ENCODE peak calls at places on chromosomes 7 and 10, in four cellular contexts. X, H, N and W are unnamed samples.

GRCh38 chr7:27160147-27160545 is 3.7 kb upstream of the HOXA7 start:
- DNase-seq in X (no peak), H (peak), N (no peak), W (no peak)

GRCh38 chr10:47294501-47294900 is 5.5 kb upstream of the GDF10 start:
- DNase-seq in H (no peak), X (no peak), N (no peak), W (no peak)

GRCh38 chr7:100803398-100804161 is 23.7 kb downstream of the EPHB4 start:
- DNase-seq in H (peak), X (no peak), N (peak), W (peak)

GRCh38 chr7:41385996-41386395 is 316.9 kb downstream of the INHBA start:
- DNase-seq in N (no peak), X (no peak), H (no peak), W (no peak)

GRCh38 chr10:47260505-47261111 is 39.4 kb upstream of the GDF10 start:
- DNase-seq in N (no peak), X (no peak), H (peak), W (no peak)

GRCh38 chr7:99929730-99930053 is 272 bp upstream of the GJC3 start:
- DNase-seq in N (no peak), H (no peak), X (no peak), W (no peak)

GRCh38 chr7:134593530-134594392 is 44.9 kb downstream of the AKR1B15 start:
- DNase-seq in X (no peak), N (no peak), H (no peak), W (peak)

GRCh38 chr7:76315372-76315771 is 12.9 kb downstream of the HSPB1 start:
- DNase-seq in X (no peak), H (no peak), N (no peak), W (no peak)

GRCh38 chr10:96765406-96766240 is 45.3 kb upstream of the PIK3AP1 start:
- DNase-seq in H (peak), X (peak), N (peak), W (peak)

GRCh38 chr7:4204530-4205165 is 477.4 kb upstream of the FOXK1 start:
- DNase-seq in H (no peak), N (no peak), X (peak), W (no peak)

GRCh38 chr7:157822688-157823031 is 485.9 kb downstream of the DNAJB6 start:
- DNase-seq in H (no peak), N (no peak), X (no peak), W (no peak)

GRCh38 chr10:123349203-123349602 is 195.0 kb downstream of the BUB3 start:
- DNase-seq in H (no peak), N (no peak), X (no peak), W (no peak)

GRCh38 chr10:97192952-97193435 is 7.2 kb upstream of the SLIT1 start:
- DNase-seq in X (no peak), H (no peak), N (no peak), W (no peak)

GRCh38 chr7:100444311-100445278 is 8.3 kb upstream of the PPP1R35 start:
- DNase-seq in X (no peak), H (peak), N (no peak), W (peak)

GRCh38 chr7:23698822-23699221 is 11.2 kb upstream of the STK31 start:
- DNase-seq in N (no peak), X (no peak), H (no peak), W (no peak)

GRCh38 chr10:70331486-70332268 is 47.9 kb upstream of the NPFFR1 start:
- DNase-seq in X (no peak), N (no peak), H (peak), W (peak)

GRCh38 chr10:32065871-32066270 is 9.6 kb upstream of the KIF5B start:
- DNase-seq in N (no peak), X (no peak), H (peak), W (no peak)

GRCh38 chr7:55427279-55427788 is 62.2 kb downstream of the LANCL2 start:
- DNase-seq in N (no peak), X (no peak), H (no peak), W (no peak)

GRCh38 chr7:93028610-93029009 is 89.2 kb downstream of the SAMD9 start:
- DNase-seq in N (no peak), X (no peak), H (no peak), W (no peak)

GRCh38 chr10:5603091-5603847 is 63.1 kb downstream of the ASB13 start:
- DNase-seq in X (no peak), H (no peak), N (no peak), W (no peak)

GRCh38 chr7:155450828-155451521 is 7.0 kb upstream of the EN2 start:
- DNase-seq in N (no peak), X (no peak), H (no peak), W (no peak)

GRCh38 chr10:115829501-115830215 is 443.3 kb downstream of the GFRA1 start:
- DNase-seq in H (no peak), N (no peak), X (no peak), W (no peak)

GRCh38 chr10:28906011-28906411 is 228.7 kb downstream of the BAMBI start:
- DNase-seq in N (no peak), X (no peak), H (no peak), W (no peak)

GRCh38 chr7:149863500-149863899 is 10.3 kb upstream of the ATP6V0E2 start:
- DNase-seq in H (no peak), X (no peak), N (no peak), W (no peak)

GRCh38 chr10:59820471-59820870 is 67.2 kb upstream of the MRLN start:
- DNase-seq in X (no peak), N (no peak), H (no peak), W (no peak)

GRCh38 chr7:80659120-80660055 is 20.9 kb downstream of the CD36 start:
- DNase-seq in X (no peak), N (no peak), H (peak), W (no peak)

GRCh38 chr10:121171825-121172224 is 320.7 kb downstream of the WDR11 start:
- DNase-seq in N (no peak), X (no peak), H (no peak), W (no peak)

GRCh38 chr10:9786101-9786500 is 1231.6 kb upstream of the CELF2 start:
- DNase-seq in N (no peak), X (no peak), H (no peak), W (peak)

GRCh38 chr7:9192969-9193368 is 759.6 kb downstream of the NXPH1 start:
- DNase-seq in X (no peak), N (no peak), H (no peak), W (no peak)

GRCh38 chr7:13633857-13634256 is 355.6 kb downstream of the ETV1 start:
- DNase-seq in X (no peak), H (no peak), N (no peak), W (no peak)

GRCh38 chr7:151876899-151877777 is at the start of gene PRKAG2:
- DNase-seq in X (peak), N (peak), H (peak), W (peak)

GRCh38 chr7:10476642-10477041 is 497.0 kb upstream of the PHF14 start:
- DNase-seq in X (no peak), H (no peak), N (no peak), W (no peak)

GRCh38 chr10:7756360-7756992 is 31.3 kb downstream of the KIN start:
- DNase-seq in H (peak), X (peak), N (no peak), W (peak)

GRCh38 chr10:122294006-122294405 is 22.9 kb downstream of the BTBD16 start:
- DNase-seq in N (no peak), X (no peak), H (no peak), W (no peak)

GRCh38 chr7:92547579-92547978 is 19.0 kb downstream of the RBM48 start:
- DNase-seq in X (no peak), H (no peak), N (no peak), W (no peak)